ENCODE peak calls at places on chromosomes 1 and 21, in five cellular contexts. R is GM18507, J is lung microvascular endothelial cell, L is cardiac fibroblast, O is neural progenitor cell. E is an unnamed sample.

GRCh38 chr1:75136921-75137641 is 2.9 kb downstream of the LHX8 start:
- DNase-seq in J (peak; percentile 22), O (peak; percentile 39), L (peak; percentile 5), R (no peak), E (peak; percentile 37)

GRCh38 chr21:42593007-42593814 is 60.2 kb upstream of the PDE9A start:
- DNase-seq in L (peak; percentile 66), R (peak; percentile 79), O (peak; percentile 90), J (peak; percentile 73), E (peak; percentile 84)

GRCh38 chr21:24045775-24046215 is 1561.5 kb downstream of the MRPL39 start:
- DNase-seq in L (peak; percentile 91), O (peak; percentile 1), R (no peak), J (peak; percentile 16), E (no peak)

GRCh38 chr1:54347955-54348699 is 58.1 kb downstream of the SSBP3 start:
- DNase-seq in O (no peak), R (no peak), J (no peak), L (no peak), E (no peak)

GRCh38 chr1:167631386-167631941 is 1.4 kb downstream of the RCSD1 start:
- DNase-seq in O (no peak), J (no peak), R (no peak), L (no peak), E (no peak)

GRCh38 chr1:115445090-115445489 is 107.0 kb upstream of the NGF start:
- DNase-seq in O (no peak), R (no peak), L (no peak), J (no peak), E (no peak)

GRCh38 chr1:48198970-48199369 is 23.5 kb upstream of the SLC5A9 start:
- DNase-seq in R (no peak), J (no peak), O (no peak), L (no peak), E (no peak)

GRCh38 chr1:227939791-227940771 is 7.7 kb downstream of the WNT9A start:
- DNase-seq in R (no peak), O (no peak), L (no peak), J (peak; percentile 39), E (no peak)

GRCh38 chr1:51941528-51941927 is 49.0 kb downstream of the RAB3B start:
- DNase-seq in L (no peak), R (no peak), O (no peak), J (peak; percentile 9), E (no peak)

GRCh38 chr1:110460253-110461220 is 9.6 kb downstream of the PROK1 start:
- DNase-seq in O (peak; percentile 82), L (peak; percentile 83), R (peak; percentile 63), J (peak; percentile 83), E (peak; percentile 90)

GRCh38 chr21:16509466-16509865 is 779.7 kb downstream of the USP25 start:
- DNase-seq in L (peak; percentile 47), O (no peak), R (no peak), J (no peak), E (no peak)

GRCh38 chr1:210483821-210484220 is 155.1 kb downstream of the HHAT start:
- DNase-seq in J (no peak), L (no peak), O (no peak), R (no peak), E (no peak)

GRCh38 chr1:241531195-241532172 is 694 bp upstream of the KMO start:
- DNase-seq in O (peak; percentile 54), J (peak; percentile 72), R (no peak), L (peak; percentile 81), E (peak; percentile 46)

GRCh38 chr1:152997911-152998310 is 3.6 kb upstream of the SPRR3 start:
- DNase-seq in R (no peak), L (no peak), O (no peak), J (no peak), E (no peak)

GRCh38 chr1:34476371-34476770 is 278.5 kb upstream of the GJB5 start:
- DNase-seq in L (no peak), R (no peak), J (no peak), O (no peak), E (no peak)

GRCh38 chr1:216074196-216074595 is 349.1 kb downstream of the USH2A start:
- DNase-seq in O (no peak), J (no peak), R (no peak), L (no peak), E (no peak)

GRCh38 chr1:52814465-52814864 is 28.1 kb upstream of the ZYG11A start:
- DNase-seq in J (no peak), L (no peak), R (no peak), O (no peak), E (no peak)

GRCh38 chr1:53995683-53996082 is 22.3 kb downstream of the LDLRAD1 start:
- DNase-seq in R (no peak), L (no peak), J (no peak), O (no peak), E (no peak)

GRCh38 chr1:247332215-247332900 is 691 bp upstream of the ZNF496 start:
- DNase-seq in J (peak; percentile 62), O (peak; percentile 76), L (peak; percentile 53), R (peak; percentile 63), E (peak; percentile 78)

GRCh38 chr1:246907472-246907871 is 24.3 kb downstream of the AHCTF1 start:
- DNase-seq in R (no peak), O (peak; percentile 59), J (peak; percentile 78), L (peak; percentile 79), E (peak; percentile 8)

GRCh38 chr1:45266151-45266801 is 59.9 kb upstream of the ZSWIM5 start:
- DNase-seq in L (peak; percentile 84), J (peak; percentile 95), R (no peak), O (no peak), E (no peak)

GRCh38 chr1:29426701-29427279 is 190.5 kb downstream of the PTPRU start:
- DNase-seq in R (no peak), O (no peak), J (no peak), L (no peak), E (no peak)

GRCh38 chr1:115641762-115642167 is at the start of gene VANGL1:
- DNase-seq in J (peak; percentile 83), O (peak; percentile 76), R (peak; percentile 51), L (peak; percentile 69), E (no peak)

GRCh38 chr1:54409156-54410142 is 3.3 kb upstream of the SSBP3 start:
- DNase-seq in O (no peak), J (no peak), L (no peak), R (no peak), E (no peak)

GRCh38 chr21:39348355-39349210 is at the start of gene HMGN1:
- DNase-seq in L (peak; percentile 93), R (peak; percentile 37), J (peak; percentile 88), O (peak; percentile 97), E (peak; percentile 92)

GRCh38 chr1:6686294-6686693 is 15.3 kb downstream of the DNAJC11 start:
- DNase-seq in L (no peak), J (no peak), R (no peak), O (no peak), E (no peak)

GRCh38 chr1:153538315-153538821 is 2.4 kb downstream of the S100A5 start:
- DNase-seq in J (no peak), L (no peak), R (no peak), O (peak; percentile 79), E (peak; percentile 39)

GRCh38 chr1:206685749-206686485 is 1.2 kb downstream of the MAPKAPK2 start:
- DNase-seq in L (peak; percentile 72), O (peak; percentile 82), J (peak; percentile 39), R (no peak), E (peak; percentile 76)

GRCh38 chr1:244296010-244296409 is 155.7 kb downstream of the ADSS2 start:
- DNase-seq in J (no peak), O (no peak), R (no peak), L (no peak), E (no peak)

GRCh38 chr1:69611316-69611715 is 43.6 kb downstream of the LRRC7 start:
- DNase-seq in O (no peak), L (no peak), J (no peak), R (no peak), E (no peak)

E was measured in retina.